ENCODE peak calls at places on chromosomes 13 and 19, in eight cellular contexts. W is CD4-positive, alpha-beta T cell; L is DND-41; T is pancreas; Y is right cardiac atrium; R is heart right ventricle; G is left lung; F is HCT116. I is an unnamed sample.

GRCh38 chr19:41705393-41706174 is 2.8 kb upstream of the CEACAM5 start:
- ATAC-seq in W (no peak), L (peak), T (peak), Y (no peak), R (no peak), G (peak), F (no peak), I (no peak)

GRCh38 chr19:31583148-31583547 is 233.9 kb upstream of the TSHZ3 start:
- ATAC-seq in W (no peak), L (no peak), T (no peak), Y (no peak), R (no peak), G (no peak), F (no peak), I (no peak)

GRCh38 chr19:5990289-5990797 is 12.4 kb upstream of the RANBP3 start:
- ATAC-seq in W (no peak), L (no peak), T (no peak), Y (no peak), R (no peak), G (no peak), F (peak), I (peak)

GRCh38 chr19:39692822-39693221 is 11.5 kb upstream of the LGALS14 start:
- ATAC-seq in W (no peak), L (no peak), T (no peak), Y (no peak), R (no peak), G (no peak), F (no peak), I (no peak)

GRCh38 chr19:45791744-45792481 is 732 bp downstream of the DMWD start:
- ATAC-seq in W (no peak), L (no peak), T (no peak), Y (no peak), R (no peak), G (no peak), F (no peak), I (no peak)

GRCh38 chr19:34579281-34580054 is 97.5 kb downstream of the SCGB2B2 start:
- ATAC-seq in W (no peak), L (no peak), T (no peak), Y (no peak), R (no peak), G (no peak), F (no peak), I (no peak)

GRCh38 chr19:13396256-13397080 is 109.8 kb downstream of the CACNA1A start:
- ATAC-seq in W (no peak), L (no peak), T (peak), Y (peak), R (no peak), G (peak), F (peak), I (peak)

GRCh38 chr13:30608364-30608763 is 9.4 kb upstream of the USPL1 start:
- ATAC-seq in W (no peak), L (no peak), T (no peak), Y (peak), R (peak), G (peak), F (no peak), I (no peak)

GRCh38 chr13:100879255-100879654 is 204.7 kb upstream of the TMTC4 start:
- ATAC-seq in W (no peak), L (no peak), T (no peak), Y (no peak), R (no peak), G (no peak), F (no peak), I (no peak)

GRCh38 chr19:56983148-56983547 is 136.6 kb upstream of the USP29 start:
- ATAC-seq in W (no peak), L (no peak), T (no peak), Y (no peak), R (no peak), G (no peak), F (no peak), I (no peak)

GRCh38 chr19:38162094-38162493 is 61.9 kb downstream of the DPF1 start:
- ATAC-seq in W (no peak), L (no peak), T (no peak), Y (no peak), R (no peak), G (no peak), F (no peak), I (no peak)

GRCh38 chr19:2511570-2511969 is 35.6 kb downstream of the GADD45B start:
- ATAC-seq in W (no peak), L (no peak), T (no peak), Y (no peak), R (no peak), G (no peak), F (no peak), I (no peak)

GRCh38 chr19:47130589-47131168 is at the start of gene SAE1:
- ATAC-seq in W (peak), L (peak), T (peak), Y (peak), R (peak), G (peak), F (peak), I (peak)

GRCh38 chr19:8638078-8638619 is 7.7 kb downstream of the NFILZ start:
- ATAC-seq in W (peak), L (no peak), T (peak), Y (no peak), R (no peak), G (peak), F (no peak), I (no peak)

GRCh38 chr13:48660356-48661076 is 6.8 kb downstream of the CYSLTR2 start:
- ATAC-seq in W (no peak), L (no peak), T (peak), Y (peak), R (peak), G (peak), F (no peak), I (peak)

GRCh38 chr13:29446016-29446415 is 149.5 kb downstream of the SLC7A1 start:
- ATAC-seq in W (no peak), L (no peak), T (no peak), Y (no peak), R (no peak), G (no peak), F (no peak), I (no peak)

GRCh38 chr19:7242601-7243258 is 51.5 kb downstream of the INSR start:
- ATAC-seq in W (no peak), L (no peak), T (peak), Y (peak), R (peak), G (peak), F (no peak), I (peak)

GRCh38 chr13:60363288-60363687 is 33.7 kb upstream of the TDRD3 start:
- ATAC-seq in W (no peak), L (no peak), T (no peak), Y (no peak), R (no peak), G (no peak), F (no peak), I (no peak)

GRCh38 chr13:40275155-40275554 is 391.3 kb downstream of the FOXO1 start:
- ATAC-seq in W (no peak), L (no peak), T (no peak), Y (no peak), R (no peak), G (no peak), F (no peak), I (no peak)

DNA sequence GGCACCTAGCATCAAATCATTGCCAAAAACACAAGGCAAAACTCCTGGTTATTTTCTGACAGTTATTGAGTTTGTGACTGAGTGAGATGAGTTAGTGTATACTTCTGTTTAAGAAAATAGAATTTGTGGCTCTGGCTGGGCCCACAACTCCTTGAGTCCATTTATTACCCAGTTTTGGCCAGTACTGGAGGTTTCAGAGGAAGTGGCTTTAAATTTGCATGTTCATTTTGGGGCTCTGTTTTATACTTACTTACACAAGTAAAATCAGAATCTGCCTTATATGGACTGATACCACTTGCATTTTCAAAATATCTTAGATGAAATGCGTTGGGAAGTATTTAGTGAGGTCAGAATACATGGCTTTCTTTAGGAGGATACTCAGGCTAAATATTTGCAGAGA is 29.0 kb downstream of the TNFSF11 start:
- ATAC-seq in W (no peak), L (no peak), T (no peak), Y (no peak), R (no peak), G (no peak), F (no peak), I (no peak)
- H3K27ac ChIP-seq in W (no peak), L (no peak), T (no peak), Y (no peak), R (no peak), G (no peak), F (no peak), I (peak)

GRCh38 chr13:46617382-46617781 is 64.4 kb downstream of the LRCH1 start:
- ATAC-seq in W (no peak), L (no peak), T (no peak), Y (no peak), R (no peak), G (peak), F (no peak), I (peak)
- H3K27ac ChIP-seq in W (no peak), L (no peak), T (no peak), Y (no peak), R (peak), G (peak), F (no peak), I (peak)

DNA sequence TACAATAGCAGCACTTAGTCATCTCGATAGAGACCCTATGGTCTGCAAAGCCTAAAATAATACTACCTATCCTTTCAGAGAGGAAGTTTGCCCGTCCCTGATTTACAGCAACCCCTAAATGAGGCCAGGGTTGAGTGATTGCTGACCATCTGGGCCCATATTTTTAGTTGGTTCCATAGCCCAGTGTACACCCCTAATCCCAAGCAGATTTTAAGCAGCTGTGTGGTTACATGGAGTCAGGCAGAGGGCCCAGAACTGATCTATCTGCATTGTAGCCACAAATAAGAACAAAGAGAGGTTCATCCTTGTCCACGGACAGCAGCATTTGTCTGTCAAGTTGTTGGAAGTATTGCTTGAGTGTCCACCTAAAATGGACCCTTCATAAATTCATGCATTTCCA is 148.2 kb downstream of the DCT start:
- ATAC-seq in W (no peak), L (no peak), T (no peak), Y (no peak), R (no peak), G (no peak), F (no peak), I (no peak)
- H3K27ac ChIP-seq in W (no peak), L (no peak), T (no peak), Y (no peak), R (no peak), G (no peak), F (no peak), I (no peak)

GRCh38 chr19:10819124-10820060 is 16.6 kb downstream of the TMED1 start:
- ATAC-seq in W (no peak), L (no peak), T (no peak), Y (no peak), R (no peak), G (no peak), F (no peak), I (no peak)

GRCh38 chr19:10816691-10817090 is 19.3 kb downstream of the TMED1 start:
- ATAC-seq in W (no peak), L (no peak), T (no peak), Y (no peak), R (no peak), G (no peak), F (no peak), I (no peak)

GRCh38 chr19:10820173-10820572 is 15.8 kb downstream of the TMED1 start:
- ATAC-seq in W (no peak), L (no peak), T (no peak), Y (no peak), R (no peak), G (no peak), F (peak), I (no peak)

GRCh38 chr19:10817291-10818038 is 18.5 kb downstream of the TMED1 start:
- ATAC-seq in W (no peak), L (no peak), T (peak), Y (peak), R (peak), G (peak), F (no peak), I (peak)

GRCh38 chr19:10818306-10819123 is 17.5 kb downstream of the TMED1 start:
- ATAC-seq in W (no peak), L (no peak), T (no peak), Y (no peak), R (no peak), G (no peak), F (no peak), I (no peak)
- H3K27ac ChIP-seq in W (no peak), L (no peak), T (no peak), Y (no peak), R (peak), G (peak), F (no peak), I (peak)

GRCh38 chr13:109158383-109158782 is 529.0 kb downstream of the MYO16 start:
- ATAC-seq in W (no peak), L (no peak), T (no peak), Y (no peak), R (no peak), G (no peak), F (no peak), I (no peak)
- H3K27ac ChIP-seq in W (no peak), L (no peak), T (no peak), Y (no peak), R (no peak), G (no peak), F (no peak), I (no peak)

GRCh38 chr19:11131471-11131870 is 24.1 kb downstream of the SPC24 start:
- ATAC-seq in W (no peak), L (no peak), T (no peak), Y (no peak), R (no peak), G (no peak), F (no peak), I (no peak)
- H3K27ac ChIP-seq in W (no peak), L (no peak), T (no peak), Y (peak), R (peak), G (no peak), F (no peak), I (peak)

DNA sequence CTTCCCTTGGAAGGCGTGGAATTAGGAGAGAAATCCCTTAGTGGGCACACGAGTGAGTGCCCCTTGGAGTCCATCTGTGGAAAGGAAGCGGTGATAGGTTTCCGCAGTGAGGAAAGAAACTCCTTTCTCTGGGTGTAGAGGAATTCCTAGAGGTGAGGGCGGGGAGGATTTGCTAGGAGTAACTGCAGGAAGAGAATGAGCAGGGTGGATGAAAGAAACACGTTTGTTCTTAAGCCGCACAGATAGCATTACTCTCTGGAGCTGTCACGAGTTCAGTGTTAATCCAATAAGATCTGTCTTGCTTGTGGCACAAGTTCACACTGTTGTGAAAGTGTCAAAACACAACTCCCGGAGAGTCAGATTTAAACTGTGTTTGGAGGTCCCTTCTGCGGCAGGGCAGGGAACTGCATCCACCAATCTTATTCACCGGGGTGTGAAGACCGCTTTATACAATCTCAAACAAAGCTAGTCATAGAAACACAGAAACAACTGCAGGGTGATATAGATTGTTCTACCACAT is 1.2 kb downstream of the KL start:
- ATAC-seq in W (peak), L (no peak), T (peak), Y (peak), R (peak), G (peak), F (no peak), I (peak)
- H3K27ac ChIP-seq in W (no peak), L (no peak), T (no peak), Y (peak), R (peak), G (peak), F (no peak), I (no peak)

GRCh38 chr19:54186351-54186750 is 3.0 kb downstream of the MBOAT7 start:
- ATAC-seq in W (no peak), L (no peak), T (no peak), Y (no peak), R (no peak), G (no peak), F (no peak), I (no peak)
- H3K27ac ChIP-seq in W (no peak), L (no peak), T (peak), Y (no peak), R (no peak), G (no peak), F (no peak), I (no peak)

GRCh38 chr19:4068058-4068966 is 1.6 kb upstream of the ZBTB7A start:
- ATAC-seq in W (no peak), L (no peak), T (no peak), Y (no peak), R (no peak), G (no peak), F (no peak), I (no peak)
- H3K27ac ChIP-seq in W (peak), L (peak), T (peak), Y (peak), R (peak), G (peak), F (no peak), I (peak)

GRCh38 chr13:110397445-110397844 is 90.4 kb downstream of the COL4A2 start:
- ATAC-seq in W (no peak), L (no peak), T (peak), Y (peak), R (no peak), G (peak), F (no peak), I (peak)
- H3K27ac ChIP-seq in W (no peak), L (no peak), T (peak), Y (peak), R (peak), G (peak), F (no peak), I (peak)